ENCODE peak calls at places on chromosome 7, in eight cellular contexts. One of them, this sample, is unnamed.

GRCh38 chr7:142796501-142797341 is 26.0 kb downstream of the PRSS2 start:
- DNase-seq in psoas muscle: no peak
- DNase-seq in GM12865: peak
- DNase-seq in neural progenitor cell: peak
- DNase-seq in heart right ventricle: no peak
- DNase-seq in PC-9: peak
- DNase-seq in hepatocyte: no peak
- DNase-seq in A673: no peak
- DNase-seq in this sample: no peak

GRCh38 chr7:107967420-107967819 is 35.5 kb downstream of the LAMB1 start:
- DNase-seq in heart right ventricle: no peak
- DNase-seq in hepatocyte: no peak
- DNase-seq in neural progenitor cell: no peak
- DNase-seq in PC-9: no peak
- DNase-seq in psoas muscle: no peak
- DNase-seq in A673: no peak
- DNase-seq in GM12865: no peak
- DNase-seq in this sample: no peak

GRCh38 chr7:116194115-116194514 is 16.2 kb upstream of the TES start:
- DNase-seq in GM12865: no peak
- DNase-seq in neural progenitor cell: no peak
- DNase-seq in hepatocyte: no peak
- DNase-seq in A673: no peak
- DNase-seq in psoas muscle: no peak
- DNase-seq in heart right ventricle: no peak
- DNase-seq in PC-9: no peak
- DNase-seq in this sample: no peak

GRCh38 chr7:6640246-6640721 is 3.2 kb downstream of the ZNF316 start:
- DNase-seq in heart right ventricle: no peak
- DNase-seq in psoas muscle: peak
- DNase-seq in hepatocyte: no peak
- DNase-seq in PC-9: no peak
- DNase-seq in A673: peak
- DNase-seq in GM12865: no peak
- DNase-seq in neural progenitor cell: peak
- DNase-seq in this sample: no peak

GRCh38 chr7:41107938-41108448 is 594.9 kb downstream of the INHBA start:
- DNase-seq in hepatocyte: peak
- DNase-seq in A673: no peak
- DNase-seq in neural progenitor cell: no peak
- DNase-seq in psoas muscle: no peak
- DNase-seq in GM12865: peak
- DNase-seq in PC-9: no peak
- DNase-seq in heart right ventricle: no peak
- DNase-seq in this sample: no peak

GRCh38 chr7:79298145-79298760 is 155.2 kb downstream of the MAGI2 start:
- DNase-seq in hepatocyte: peak
- DNase-seq in psoas muscle: no peak
- DNase-seq in A673: peak
- DNase-seq in GM12865: peak
- DNase-seq in neural progenitor cell: peak
- DNase-seq in PC-9: peak
- DNase-seq in heart right ventricle: no peak
- DNase-seq in this sample: no peak

GRCh38 chr7:83599131-83599530 is 49.8 kb downstream of the SEMA3E start:
- DNase-seq in heart right ventricle: no peak
- DNase-seq in hepatocyte: no peak
- DNase-seq in psoas muscle: no peak
- DNase-seq in GM12865: no peak
- DNase-seq in A673: no peak
- DNase-seq in neural progenitor cell: no peak
- DNase-seq in PC-9: no peak
- DNase-seq in this sample: no peak

GRCh38 chr7:134510646-134511045 is 16.7 kb upstream of the AKR1B10 start:
- DNase-seq in GM12865: no peak
- DNase-seq in neural progenitor cell: no peak
- DNase-seq in heart right ventricle: no peak
- DNase-seq in PC-9: no peak
- DNase-seq in A673: no peak
- DNase-seq in hepatocyte: no peak
- DNase-seq in psoas muscle: no peak
- DNase-seq in this sample: no peak

GRCh38 chr7:150378115-150378852 is 846 bp upstream of the ZNF775 start:
- DNase-seq in heart right ventricle: no peak
- DNase-seq in neural progenitor cell: peak
- DNase-seq in hepatocyte: peak
- DNase-seq in GM12865: peak
- DNase-seq in PC-9: peak
- DNase-seq in A673: peak
- DNase-seq in psoas muscle: peak
- DNase-seq in this sample: no peak

GRCh38 chr7:27176962-27177794 is 3.1 kb upstream of the HOXA10 start:
- DNase-seq in PC-9: no peak
- DNase-seq in neural progenitor cell: no peak
- DNase-seq in A673: no peak
- DNase-seq in GM12865: no peak
- DNase-seq in heart right ventricle: no peak
- DNase-seq in hepatocyte: no peak
- DNase-seq in psoas muscle: peak
- DNase-seq in this sample: peak

GRCh38 chr7:92260248-92260781 is 14.5 kb downstream of the ANKIB1 start:
- DNase-seq in hepatocyte: no peak
- DNase-seq in neural progenitor cell: no peak
- DNase-seq in psoas muscle: no peak
- DNase-seq in GM12865: no peak
- DNase-seq in PC-9: peak
- DNase-seq in heart right ventricle: no peak
- DNase-seq in A673: peak
- DNase-seq in this sample: no peak

DNA sequence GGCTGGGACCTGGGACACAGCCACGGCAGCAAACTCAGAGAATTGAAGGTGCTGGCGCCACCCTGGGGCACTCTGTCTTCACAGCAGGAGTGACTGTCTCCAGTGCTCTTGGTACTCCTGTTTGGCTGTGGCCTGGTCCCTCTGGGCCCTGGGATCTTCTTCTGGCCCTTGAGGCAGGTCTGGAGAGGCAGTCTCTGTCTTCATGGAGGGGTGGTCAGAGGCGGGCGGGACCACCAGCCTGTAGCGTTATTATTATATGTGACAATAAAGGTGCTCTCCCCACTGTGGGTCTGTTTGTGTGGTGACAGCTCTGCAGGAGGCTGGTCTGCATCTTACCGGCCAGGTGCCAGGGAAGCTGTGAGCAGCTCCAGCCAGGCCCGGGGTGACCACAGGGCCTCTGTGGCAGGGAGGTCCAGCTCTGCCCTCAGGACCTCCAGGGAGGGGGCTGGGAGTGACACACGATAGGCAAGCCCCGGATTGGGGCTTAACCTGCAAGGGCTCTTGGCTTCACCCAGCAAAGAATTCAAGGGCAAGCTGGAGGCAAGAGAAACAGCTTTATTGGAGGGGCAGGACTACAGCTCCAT is 70.3 kb downstream of the MYL10 start:
- DNase-seq in neural progenitor cell: no peak
- DNase-seq in heart right ventricle: no peak
- DNase-seq in psoas muscle: peak
- DNase-seq in PC-9: no peak
- DNase-seq in A673: no peak
- DNase-seq in hepatocyte: no peak
- DNase-seq in GM12865: no peak
- DNase-seq in this sample: no peak
- TF ChIP-seq CTCF in neural progenitor cell: no peak
- TF ChIP-seq CTCF in heart right ventricle: no peak
- TF ChIP-seq CTCF in psoas muscle: no peak
- TF ChIP-seq CTCF in PC-9: no peak
- TF ChIP-seq CTCF in A673: peak
- TF ChIP-seq CTCF in hepatocyte: no peak
- TF ChIP-seq CTCF in GM12865: no peak
- TF ChIP-seq CTCF in this sample: no peak

DNA sequence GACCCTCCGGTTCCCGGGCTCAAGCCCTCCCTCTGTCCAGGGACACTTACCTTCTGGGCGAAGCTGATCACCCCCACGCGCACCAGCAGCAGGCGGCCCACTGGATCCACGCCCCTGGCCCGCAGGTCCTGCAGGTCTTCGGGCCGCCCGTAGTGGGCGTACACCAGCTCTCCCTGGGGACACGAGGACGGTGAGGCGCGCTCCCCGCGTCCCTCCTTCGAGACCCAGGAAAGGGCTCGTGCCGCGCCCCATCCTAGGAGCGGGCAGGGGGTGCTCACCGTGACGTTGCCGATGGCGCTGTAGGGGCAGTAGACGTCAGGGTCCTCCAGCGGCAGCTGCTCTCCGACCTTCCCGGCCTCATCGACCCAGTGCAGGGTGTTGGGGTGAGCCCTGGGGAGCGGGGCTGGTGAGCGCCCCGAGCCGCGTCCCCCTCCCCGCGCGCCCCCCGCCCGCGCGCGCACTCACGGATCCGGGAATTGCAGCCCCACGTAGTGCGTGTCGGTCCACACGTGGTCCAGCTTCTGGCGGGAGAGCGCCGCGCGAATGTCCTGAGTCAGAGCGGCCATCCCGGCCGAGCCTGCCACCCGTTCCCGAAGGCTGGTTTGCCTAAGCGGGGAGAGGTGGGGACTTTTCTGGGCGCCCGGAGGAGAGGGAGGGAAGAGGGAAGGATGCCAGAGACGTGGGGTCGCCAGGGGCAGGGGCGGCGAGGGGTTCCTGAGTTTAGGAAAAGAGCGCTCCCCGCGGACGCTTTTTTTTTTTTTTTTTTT is 8.2 kb downstream of the TFR2 start:
- DNase-seq in neural progenitor cell: peak
- DNase-seq in PC-9: peak
- DNase-seq in GM12865: peak
- DNase-seq in hepatocyte: peak
- DNase-seq in psoas muscle: peak
- DNase-seq in heart right ventricle: peak
- DNase-seq in A673: peak
- DNase-seq in this sample: no peak
- TF ChIP-seq CTCF in neural progenitor cell: peak
- TF ChIP-seq CTCF in PC-9: peak
- TF ChIP-seq CTCF in GM12865: peak
- TF ChIP-seq CTCF in hepatocyte: peak
- TF ChIP-seq CTCF in psoas muscle: no peak
- TF ChIP-seq CTCF in heart right ventricle: no peak
- TF ChIP-seq CTCF in A673: peak
- TF ChIP-seq CTCF in this sample: peak

GRCh38 chr7:122183106-122183505 is 39.1 kb upstream of the AASS start:
- DNase-seq in A673: no peak
- DNase-seq in hepatocyte: no peak
- DNase-seq in PC-9: no peak
- DNase-seq in neural progenitor cell: no peak
- DNase-seq in GM12865: no peak
- DNase-seq in psoas muscle: no peak
- DNase-seq in heart right ventricle: no peak
- DNase-seq in this sample: no peak

GRCh38 chr7:122182081-122182480 is 38.0 kb upstream of the AASS start:
- DNase-seq in A673: no peak
- DNase-seq in psoas muscle: no peak
- DNase-seq in GM12865: no peak
- DNase-seq in hepatocyte: no peak
- DNase-seq in neural progenitor cell: no peak
- DNase-seq in heart right ventricle: no peak
- DNase-seq in PC-9: no peak
- DNase-seq in this sample: no peak
- TF ChIP-seq CTCF in A673: no peak
- TF ChIP-seq CTCF in psoas muscle: no peak
- TF ChIP-seq CTCF in GM12865: no peak
- TF ChIP-seq CTCF in hepatocyte: no peak
- TF ChIP-seq CTCF in neural progenitor cell: no peak
- TF ChIP-seq CTCF in heart right ventricle: no peak
- TF ChIP-seq CTCF in PC-9: no peak
- TF ChIP-seq CTCF in this sample: no peak

DNA sequence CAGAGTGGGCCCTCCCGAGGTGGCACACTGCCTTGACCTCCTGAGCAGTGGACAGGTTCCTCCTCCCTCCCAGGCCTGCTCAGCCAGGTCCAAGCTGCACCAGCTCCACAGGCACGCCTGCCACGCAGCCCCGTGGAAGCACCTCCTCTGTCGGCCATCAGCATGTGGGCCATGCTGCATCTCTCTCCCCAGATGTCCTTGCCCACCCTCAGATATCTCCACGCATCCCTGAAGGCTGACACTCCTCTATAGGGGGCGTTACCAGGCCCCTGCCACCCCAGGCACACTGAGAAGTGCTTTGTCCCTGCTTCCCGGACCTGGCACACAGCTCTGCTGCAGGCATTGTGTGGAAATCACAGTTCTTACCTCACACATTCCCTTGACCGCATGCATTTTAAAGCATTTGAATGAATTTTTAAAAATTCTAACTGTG is 598.5 kb downstream of the SDK1 start:
- DNase-seq in hepatocyte: no peak
- DNase-seq in heart right ventricle: no peak
- DNase-seq in GM12865: no peak
- DNase-seq in PC-9: no peak
- DNase-seq in neural progenitor cell: peak
- DNase-seq in A673: no peak
- DNase-seq in psoas muscle: no peak
- DNase-seq in this sample: no peak
- TF ChIP-seq CTCF in hepatocyte: no peak
- TF ChIP-seq CTCF in heart right ventricle: no peak
- TF ChIP-seq CTCF in GM12865: no peak
- TF ChIP-seq CTCF in PC-9: no peak
- TF ChIP-seq CTCF in neural progenitor cell: no peak
- TF ChIP-seq CTCF in A673: no peak
- TF ChIP-seq CTCF in psoas muscle: no peak
- TF ChIP-seq CTCF in this sample: no peak

GRCh38 chr7:35725280-35725680 is 30.3 kb upstream of the HERPUD2 start:
- DNase-seq in neural progenitor cell: no peak
- DNase-seq in heart right ventricle: no peak
- DNase-seq in psoas muscle: no peak
- DNase-seq in hepatocyte: no peak
- DNase-seq in GM12865: peak
- DNase-seq in PC-9: no peak
- DNase-seq in A673: no peak
- DNase-seq in this sample: no peak
- TF ChIP-seq CTCF in neural progenitor cell: no peak
- TF ChIP-seq CTCF in heart right ventricle: no peak
- TF ChIP-seq CTCF in psoas muscle: no peak
- TF ChIP-seq CTCF in hepatocyte: no peak
- TF ChIP-seq CTCF in GM12865: peak
- TF ChIP-seq CTCF in PC-9: no peak
- TF ChIP-seq CTCF in A673: no peak
- TF ChIP-seq CTCF in this sample: no peak

DNA sequence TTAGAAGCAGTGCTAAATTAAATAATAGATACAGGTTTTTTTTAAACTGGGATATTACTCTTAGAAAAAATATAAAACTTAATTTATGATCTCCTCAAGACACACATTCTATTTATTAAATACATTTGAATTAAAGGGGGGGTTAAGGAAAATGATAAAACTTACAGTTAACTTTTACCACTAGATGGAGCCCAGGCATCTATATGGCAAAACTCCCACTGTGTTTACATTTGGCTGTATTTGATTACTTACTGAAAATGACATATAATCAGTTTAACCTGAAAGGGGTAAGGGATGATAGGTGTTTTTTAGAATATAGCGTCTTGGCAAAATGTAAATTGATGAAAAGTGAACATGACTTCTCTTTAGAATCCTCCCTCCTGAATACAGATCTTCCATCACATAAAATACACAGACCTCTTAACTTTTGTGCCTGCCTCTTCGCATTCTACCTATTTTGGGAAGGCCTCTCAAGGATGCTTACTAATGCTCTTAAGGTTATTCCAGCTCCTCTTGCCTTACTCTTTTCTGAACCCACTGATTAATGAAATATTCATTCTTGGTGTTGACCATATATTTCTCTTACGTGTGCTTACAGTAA is 235.7 kb downstream of the AGMO start:
- DNase-seq in PC-9: no peak
- DNase-seq in neural progenitor cell: peak
- DNase-seq in psoas muscle: no peak
- DNase-seq in heart right ventricle: no peak
- DNase-seq in GM12865: peak
- DNase-seq in A673: peak
- DNase-seq in hepatocyte: peak
- DNase-seq in this sample: no peak
- TF ChIP-seq CTCF in PC-9: peak
- TF ChIP-seq CTCF in neural progenitor cell: peak
- TF ChIP-seq CTCF in psoas muscle: peak
- TF ChIP-seq CTCF in heart right ventricle: peak
- TF ChIP-seq CTCF in GM12865: peak
- TF ChIP-seq CTCF in A673: peak
- TF ChIP-seq CTCF in hepatocyte: peak
- TF ChIP-seq CTCF in this sample: peak

This sample was measured in type B pancreatic cell.